ENCODE peak calls at places on chromosomes 4 and X, in six cellular contexts. B, Z, S, P, K and R are unnamed samples.
A peak's percentile ranks its signal among the peaks of the same experiment; 100 is the strongest.

GRCh38 chrX:139890991-139891700 is 41.7 kb downstream of the ATP11C start:
- DNase-seq in B (no peak), S (peak; percentile 66), Z (peak; percentile 70), K (no peak), P (no peak), R (no peak)

GRCh38 chrX:154046262-154046771 is 26.6 kb upstream of the IRAK1 start:
- DNase-seq in K (no peak), S (peak; percentile 60), B (no peak), Z (peak; percentile 88), P (no peak), R (no peak)

GRCh38 chr4:101970555-101970954 is 180.0 kb downstream of the BANK1 start:
- DNase-seq in B (no peak), Z (no peak), P (no peak), K (no peak), S (no peak), R (no peak)

GRCh38 chr4:155353923-155354540 is 22.7 kb downstream of the MAP9 start:
- DNase-seq in Z (peak; percentile 61), P (peak; percentile 26), B (peak; percentile 11), S (peak; percentile 6), K (peak; percentile 13), R (peak; percentile 51)

GRCh38 chr4:139670765-139671164 is 5.1 kb downstream of the MGST2 start:
- DNase-seq in S (no peak), K (no peak), Z (no peak), B (no peak), P (no peak), R (no peak)

GRCh38 chr4:156829194-156829593 is 142.4 kb downstream of the PDGFC start:
- DNase-seq in S (no peak), Z (no peak), B (no peak), K (no peak), P (no peak), R (no peak)

GRCh38 chr4:89158884-89159503 is 47.7 kb downstream of the TIGD2 start:
- DNase-seq in B (no peak), S (no peak), P (no peak), Z (peak; percentile 62), K (peak; percentile 13), R (peak; percentile 43)

GRCh38 chr4:175330652-175331051 is 412.5 kb downstream of the ADAM29 start:
- DNase-seq in B (no peak), K (no peak), P (no peak), Z (no peak), S (no peak), R (no peak)

GRCh38 chr4:127622923-127623754 is 9.6 kb upstream of the INTU start:
- DNase-seq in Z (peak; percentile 60), P (no peak), B (no peak), K (no peak), S (peak; percentile 32), R (no peak)

GRCh38 chr4:68463796-68464195 is 16.5 kb downstream of the TMPRSS11E start:
- DNase-seq in K (no peak), S (no peak), B (no peak), Z (no peak), P (no peak), R (no peak)

GRCh38 chr4:156230151-156230550 is 276.5 kb upstream of the CTSO start:
- DNase-seq in P (no peak), B (no peak), Z (no peak), K (no peak), S (no peak), R (no peak)

GRCh38 chr4:87387237-87387636 is 3.8 kb downstream of the HSD17B11 start:
- DNase-seq in Z (no peak), S (no peak), K (no peak), B (no peak), P (no peak), R (no peak)